ENCODE peak calls at places on chromosomes 7 and 10, in eight cellular contexts. X is CD8-positive, alpha-beta memory T cell; J is tibial nerve; C is AML-193; Z is progenitor cell of endocrine pancreas; R is Calu3; O is bronchial epithelial cell; V is fibroblast of lung. T is an unnamed sample.

GRCh38 chr10:48231699-48232315 is 42.7 kb downstream of the FRMPD2 start:
- DNase-seq in O (peak), J (no peak), X (no peak), R (no peak), V (no peak), Z (no peak), C (no peak), T (no peak)

GRCh38 chr7:29099896-29100847 is 46.2 kb downstream of the CPVL start:
- DNase-seq in V (no peak), C (no peak), X (no peak), R (no peak), Z (no peak), J (no peak), O (no peak), T (no peak)

GRCh38 chr10:132186488-132187413 is at the start of gene DPYSL4:
- DNase-seq in V (peak), X (peak), R (no peak), C (no peak), O (no peak), J (no peak), Z (no peak), T (no peak)

GRCh38 chr10:84397735-84398144 is 69.4 kb downstream of the CCSER2 start:
- DNase-seq in V (no peak), R (no peak), C (no peak), Z (no peak), J (no peak), X (no peak), O (peak), T (no peak)

GRCh38 chr7:31098606-31099360 is 46.7 kb downstream of the ADCYAP1R1 start:
- DNase-seq in X (no peak), Z (no peak), O (no peak), C (no peak), V (no peak), R (no peak), J (no peak), T (no peak)

GRCh38 chr10:70321897-70322890 is 38.4 kb upstream of the NPFFR1 start:
- DNase-seq in Z (no peak), J (no peak), O (no peak), C (no peak), X (no peak), R (no peak), V (no peak), T (no peak)

GRCh38 chr7:129066290-129067131 is 11.6 kb upstream of the TNPO3 start:
- DNase-seq in V (peak), Z (no peak), R (no peak), C (no peak), J (no peak), O (peak), X (no peak), T (no peak)

GRCh38 chr7:65955718-65956117 is 26.3 kb downstream of the GUSB start:
- DNase-seq in J (no peak), Z (no peak), X (no peak), R (no peak), C (no peak), O (peak), V (no peak), T (no peak)

GRCh38 chr7:56040691-56041090 is 10.6 kb downstream of the PSPH start:
- DNase-seq in V (no peak), O (no peak), Z (no peak), J (no peak), R (no peak), C (no peak), X (no peak), T (no peak)

GRCh38 chr10:59033622-59034021 is 142.8 kb upstream of the PHYHIPL start:
- DNase-seq in O (peak), X (no peak), J (no peak), R (no peak), Z (no peak), V (no peak), C (no peak), T (no peak)

GRCh38 chr10:12367272-12367671 is 17.9 kb downstream of the CAMK1D start:
- DNase-seq in O (no peak), J (no peak), X (no peak), C (no peak), R (no peak), V (no peak), Z (no peak), T (no peak)

GRCh38 chr10:43221419-43222293 is 45.2 kb downstream of the RASGEF1A start:
- DNase-seq in O (no peak), X (no peak), Z (no peak), R (no peak), C (no peak), V (no peak), J (no peak), T (no peak)

GRCh38 chr7:41133700-41134099 is 569.2 kb downstream of the INHBA start:
- DNase-seq in X (no peak), O (no peak), C (no peak), V (no peak), Z (no peak), R (no peak), J (no peak), T (no peak)

GRCh38 chr7:18468794-18469193 is 26.8 kb upstream of the HDAC9 start:
- DNase-seq in X (no peak), R (no peak), V (peak), J (no peak), C (no peak), O (peak), Z (no peak), T (no peak)

GRCh38 chr10:132889091-132889490 is 53.3 kb downstream of the CFAP46 start:
- DNase-seq in O (no peak), Z (no peak), C (no peak), V (no peak), R (no peak), X (no peak), J (no peak), T (no peak)

GRCh38 chr10:48495282-48496045 is 109.4 kb downstream of the ARHGAP22 start:
- DNase-seq in R (no peak), V (no peak), Z (no peak), X (no peak), J (no peak), C (no peak), O (no peak), T (no peak)

GRCh38 chr10:44977287-44978212 is 1.1 kb downstream of the DEPP1 start:
- DNase-seq in R (no peak), J (no peak), V (no peak), X (no peak), Z (no peak), O (no peak), C (no peak), T (no peak)

GRCh38 chr10:11603741-11604140 is 7.7 kb downstream of the USP6NL start:
- DNase-seq in J (no peak), X (no peak), C (no peak), V (no peak), R (no peak), Z (no peak), O (no peak), T (no peak)

GRCh38 chr10:60135020-60135419 is 228.7 kb upstream of the CCDC6 start:
- DNase-seq in J (no peak), X (no peak), C (no peak), R (no peak), Z (no peak), V (no peak), O (no peak), T (no peak)